ENCODE peak calls at places on chromosomes 16 and 17, in ten cellular contexts. T, M, E, A, V, C, Q, P, J and U are unnamed samples.

GRCh38 chr17:80261159-80261894 is 675 bp downstream of the RNF213 start:
- DNase-seq in Q (no peak), C (peak; percentile 44), M (no peak), A (peak; percentile 67), E (peak; percentile 20), T (peak; percentile 58), P (no peak), V (peak; percentile 78), J (peak; percentile 57), U (peak; percentile 64)

GRCh38 chr16:84195201-84196093 is 4.5 kb downstream of the ADAD2 start:
- DNase-seq in J (no peak), T (no peak), C (no peak), P (no peak), Q (no peak), A (no peak), M (no peak), V (no peak), E (no peak), U (no peak)

GRCh38 chr17:8832711-8833352 is 33.7 kb upstream of the MFSD6L start:
- DNase-seq in E (no peak), C (no peak), P (no peak), M (no peak), Q (peak; percentile 66), T (no peak), J (no peak), V (no peak), A (peak; percentile 16), U (no peak)

GRCh38 chr17:76569607-76570279 is 15.9 kb downstream of the ST6GALNAC2 start:
- DNase-seq in P (peak; percentile 50), E (no peak), T (no peak), Q (no peak), C (no peak), V (peak; percentile 86), J (no peak), M (no peak), A (no peak), U (no peak)

GRCh38 chr16:85971877-85972638 is 73.1 kb downstream of the IRF8 start:
- DNase-seq in A (no peak), P (no peak), C (no peak), V (no peak), Q (no peak), E (no peak), J (no peak), M (no peak), T (no peak), U (no peak)

GRCh38 chr16:80580109-80580832 is 39.5 kb downstream of the DYNLRB2 start:
- DNase-seq in C (peak; percentile 28), Q (peak; percentile 68), T (no peak), M (no peak), V (no peak), J (peak; percentile 35), E (no peak), A (peak; percentile 46), P (no peak), U (peak; percentile 30)

GRCh38 chr16:49050607-49051006 is 231.0 kb downstream of the CBLN1 start:
- DNase-seq in M (no peak), C (no peak), J (no peak), Q (no peak), V (peak; percentile 66), E (no peak), P (no peak), T (no peak), A (no peak), U (no peak)

GRCh38 chr17:32161029-32161428 is 18.7 kb downstream of the RHOT1 start:
- DNase-seq in V (no peak), M (no peak), C (no peak), Q (no peak), T (no peak), J (no peak), A (no peak), P (no peak), E (no peak), U (no peak)

GRCh38 chr16:66918803-66919568 is at the start of gene CDH16:
- DNase-seq in C (no peak), E (no peak), V (no peak), P (no peak), A (no peak), M (no peak), J (no peak), T (no peak), Q (no peak), U (no peak)

GRCh38 chr17:57810740-57811632 is 38.9 kb downstream of the MRPS23 start:
- DNase-seq in C (no peak), P (no peak), V (peak; percentile 84), M (peak; percentile 78), Q (no peak), J (no peak), A (no peak), E (no peak), T (peak; percentile 70), U (no peak)

GRCh38 chr17:9370464-9370863 is 205.2 kb downstream of the STX8 start:
- DNase-seq in C (no peak), Q (no peak), P (no peak), A (no peak), E (no peak), M (no peak), V (no peak), J (no peak), T (no peak), U (no peak)

GRCh38 chr17:74870512-74870911 is 2.3 kb downstream of the FDXR start:
- DNase-seq in T (no peak), J (no peak), E (peak; percentile 27), Q (no peak), M (no peak), V (no peak), P (no peak), A (no peak), C (no peak), U (no peak)

GRCh38 chr16:49468611-49469322 is 95.2 kb downstream of the C16orf78 start:
- DNase-seq in T (no peak), M (no peak), C (no peak), A (no peak), J (no peak), Q (no peak), P (no peak), E (no peak), V (peak; percentile 21), U (no peak)

GRCh38 chr16:23924138-23924537 is 88.4 kb downstream of the PRKCB start:
- DNase-seq in A (no peak), M (no peak), V (no peak), T (no peak), J (no peak), P (no peak), Q (no peak), E (no peak), C (no peak), U (no peak)

GRCh38 chr17:13584701-13585080 is 17.0 kb downstream of the HS3ST3A1 start:
- DNase-seq in C (no peak), A (no peak), V (no peak), T (no peak), P (no peak), M (no peak), E (no peak), Q (no peak), J (no peak), U (no peak)

GRCh38 chr17:79331492-79331891 is 256.9 kb downstream of the ENGASE start:
- DNase-seq in J (no peak), M (peak; percentile 19), P (no peak), C (no peak), Q (no peak), E (no peak), T (no peak), V (no peak), A (no peak), U (no peak)

GRCh38 chr16:84159006-84159405 is 13.9 kb downstream of the DNAAF1 start:
- DNase-seq in V (no peak), T (no peak), Q (no peak), J (no peak), E (no peak), C (no peak), A (no peak), M (no peak), P (no peak), U (no peak)

GRCh38 chr16:49500211-49500610 is 126.6 kb downstream of the C16orf78 start:
- DNase-seq in V (no peak), T (no peak), E (no peak), J (no peak), Q (no peak), P (no peak), M (no peak), A (no peak), C (no peak), U (no peak)

GRCh38 chr17:60754057-60754604 is 76.5 kb downstream of the BCAS3 start:
- DNase-seq in A (no peak), Q (no peak), T (no peak), V (no peak), M (no peak), P (no peak), E (no peak), C (no peak), J (no peak), U (no peak)

GRCh38 chr16:3592559-3592958 is 15.4 kb upstream of the NLRC3 start:
- DNase-seq in P (no peak), Q (no peak), J (no peak), T (no peak), V (no peak), A (no peak), E (no peak), M (no peak), C (no peak), U (no peak)

GRCh38 chr17:80472996-80473395 is 3.4 kb downstream of the NPTX1 start:
- DNase-seq in T (no peak), A (no peak), Q (no peak), E (no peak), J (no peak), V (no peak), C (no peak), M (no peak), P (no peak), U (no peak)

GRCh38 chr16:534089-534635 is 6.7 kb downstream of the CAPN15 start:
- DNase-seq in Q (no peak), P (no peak), E (no peak), C (no peak), A (no peak), M (no peak), T (no peak), J (no peak), V (no peak), U (no peak)

GRCh38 chr17:79577485-79578187 is 33.2 kb downstream of the RBFOX3 start:
- DNase-seq in T (no peak), A (no peak), J (no peak), P (no peak), Q (no peak), E (no peak), V (no peak), C (no peak), M (no peak), U (no peak)